ENCODE peak calls at places on chromosomes 5 and 9, in seven cellular contexts. One of them, this sample, is unnamed. For H3K9me3, the result is how much of the 10 kb centered on the place peaks cover.

GRCh38 chr5:164303646-164304225 is 798.3 kb downstream of the MAT2B start:
- DNase-seq in stomach: no peak
- DNase-seq in GM23248: no peak
- DNase-seq in MM.1S: no peak
- DNase-seq in left ventricle myocardium inferior: no peak
- DNase-seq in A549: no peak
- DNase-seq in IMR-90: no peak
- DNase-seq in this sample: no peak

GRCh38 chr5:73311291-73312110 is 137.1 kb downstream of the FOXD1 start:
- DNase-seq in stomach: no peak
- DNase-seq in GM23248: peak
- DNase-seq in MM.1S: no peak
- DNase-seq in left ventricle myocardium inferior: no peak
- DNase-seq in A549: no peak
- DNase-seq in IMR-90: peak
- DNase-seq in this sample: no peak

GRCh38 chr5:76700571-76700970 is 15.4 kb upstream of the F2R start:
- DNase-seq in stomach: no peak
- DNase-seq in GM23248: no peak
- DNase-seq in MM.1S: no peak
- DNase-seq in left ventricle myocardium inferior: no peak
- DNase-seq in A549: no peak
- DNase-seq in IMR-90: no peak
- DNase-seq in this sample: no peak

GRCh38 chr9:114214181-114214580 is 58.8 kb downstream of the COL27A1 start:
- DNase-seq in stomach: no peak
- DNase-seq in GM23248: peak
- DNase-seq in MM.1S: no peak
- DNase-seq in left ventricle myocardium inferior: peak
- DNase-seq in A549: no peak
- DNase-seq in IMR-90: peak
- DNase-seq in this sample: no peak

GRCh38 chr5:146540421-146540820 is 24.4 kb upstream of the GPR151 start:
- DNase-seq in stomach: no peak
- DNase-seq in GM23248: peak
- DNase-seq in MM.1S: no peak
- DNase-seq in left ventricle myocardium inferior: no peak
- DNase-seq in A549: no peak
- DNase-seq in IMR-90: peak
- DNase-seq in this sample: no peak

GRCh38 chr5:87113848-87114247 is 153.8 kb upstream of the RASA1 start:
- DNase-seq in stomach: no peak
- DNase-seq in GM23248: peak
- DNase-seq in MM.1S: no peak
- DNase-seq in left ventricle myocardium inferior: no peak
- DNase-seq in A549: no peak
- DNase-seq in IMR-90: peak
- DNase-seq in this sample: no peak

GRCh38 chr9:17839744-17840143 is 260.9 kb downstream of the SH3GL2 start:
- DNase-seq in stomach: no peak
- DNase-seq in GM23248: no peak
- DNase-seq in MM.1S: no peak
- DNase-seq in left ventricle myocardium inferior: no peak
- DNase-seq in A549: no peak
- DNase-seq in IMR-90: no peak
- DNase-seq in this sample: no peak

GRCh38 chr5:10289353-10289752 is 18.3 kb downstream of the CMBL start:
- DNase-seq in stomach: peak
- DNase-seq in GM23248: peak
- DNase-seq in MM.1S: peak
- DNase-seq in left ventricle myocardium inferior: no peak
- DNase-seq in A549: no peak
- DNase-seq in IMR-90: no peak
- DNase-seq in this sample: no peak

GRCh38 chr5:103475629-103476240 is 86.9 kb downstream of the NUDT12 start:
- DNase-seq in stomach: no peak
- DNase-seq in GM23248: peak
- DNase-seq in MM.1S: peak
- DNase-seq in left ventricle myocardium inferior: no peak
- DNase-seq in A549: peak
- DNase-seq in IMR-90: peak
- DNase-seq in this sample: no peak

GRCh38 chr9:16704096-16704488 is 166.4 kb downstream of the BNC2 start:
- DNase-seq in stomach: no peak
- DNase-seq in GM23248: peak
- DNase-seq in MM.1S: no peak
- DNase-seq in left ventricle myocardium inferior: no peak
- DNase-seq in A549: no peak
- DNase-seq in IMR-90: no peak
- DNase-seq in this sample: no peak

GRCh38 chr5:69531010-69531785 is 28.8 kb upstream of the GTF2H2C start:
- DNase-seq in stomach: peak
- DNase-seq in GM23248: no peak
- DNase-seq in MM.1S: no peak
- DNase-seq in left ventricle myocardium inferior: no peak
- DNase-seq in A549: no peak
- DNase-seq in IMR-90: no peak
- DNase-seq in this sample: no peak

GRCh38 chr5:157172408-157172807 is 6.3 kb upstream of the GARIN3 start:
- DNase-seq in stomach: no peak
- DNase-seq in GM23248: no peak
- DNase-seq in MM.1S: peak
- DNase-seq in left ventricle myocardium inferior: no peak
- DNase-seq in A549: no peak
- DNase-seq in IMR-90: no peak
- DNase-seq in this sample: peak

GRCh38 chr5:106435185-106435584 is 1235.6 kb downstream of the EFNA5 start:
- DNase-seq in stomach: no peak
- DNase-seq in GM23248: no peak
- DNase-seq in MM.1S: no peak
- DNase-seq in left ventricle myocardium inferior: no peak
- DNase-seq in A549: no peak
- DNase-seq in IMR-90: no peak
- DNase-seq in this sample: no peak

GRCh38 chr5:145551714-145552113 is 283.4 kb downstream of the PRELID2 start:
- DNase-seq in stomach: no peak
- DNase-seq in GM23248: no peak
- DNase-seq in MM.1S: no peak
- DNase-seq in left ventricle myocardium inferior: no peak
- DNase-seq in A549: no peak
- DNase-seq in IMR-90: no peak
- DNase-seq in this sample: no peak

GRCh38 chr5:84249918-84250635 is 134.6 kb downstream of the EDIL3 start:
- DNase-seq in stomach: no peak
- DNase-seq in GM23248: peak
- DNase-seq in MM.1S: no peak
- DNase-seq in left ventricle myocardium inferior: no peak
- DNase-seq in A549: no peak
- DNase-seq in IMR-90: peak
- DNase-seq in this sample: no peak

GRCh38 chr5:151070449-151070848 is 10.4 kb downstream of the TNIP1 start:
- DNase-seq in stomach: no peak
- DNase-seq in GM23248: peak
- DNase-seq in MM.1S: no peak
- DNase-seq in left ventricle myocardium inferior: no peak
- DNase-seq in A549: no peak
- DNase-seq in IMR-90: peak
- DNase-seq in this sample: no peak

GRCh38 chr5:96680759-96681158 is 18.6 kb downstream of the CAST start:
- DNase-seq in stomach: no peak
- DNase-seq in GM23248: no peak
- DNase-seq in MM.1S: no peak
- DNase-seq in left ventricle myocardium inferior: no peak
- DNase-seq in A549: no peak
- DNase-seq in IMR-90: no peak
- DNase-seq in this sample: no peak

GRCh38 chr5:139696894-139697658 is 48.9 kb downstream of the CXXC5 start:
- DNase-seq in stomach: peak
- DNase-seq in GM23248: peak
- DNase-seq in MM.1S: no peak
- DNase-seq in left ventricle myocardium inferior: peak
- DNase-seq in A549: no peak
- DNase-seq in IMR-90: peak
- DNase-seq in this sample: no peak

GRCh38 chr5:148805323-148806290 is 20.8 kb upstream of the ADRB2 start:
- DNase-seq in stomach: no peak
- DNase-seq in GM23248: peak
- DNase-seq in MM.1S: no peak
- DNase-seq in left ventricle myocardium inferior: peak
- DNase-seq in A549: no peak
- DNase-seq in IMR-90: peak
- DNase-seq in this sample: no peak

GRCh38 chr5:138305797-138306196 is 25.8 kb downstream of the CDC25C start:
- DNase-seq in stomach: peak
- DNase-seq in GM23248: no peak
- DNase-seq in MM.1S: no peak
- DNase-seq in left ventricle myocardium inferior: peak
- DNase-seq in A549: no peak
- DNase-seq in IMR-90: no peak
- DNase-seq in this sample: no peak

GRCh38 chr5:150298701-150299451 is 3.8 kb downstream of the ARSI start:
- DNase-seq in stomach: no peak
- DNase-seq in GM23248: peak
- DNase-seq in MM.1S: no peak
- DNase-seq in left ventricle myocardium inferior: no peak
- DNase-seq in A549: peak
- DNase-seq in IMR-90: peak
- DNase-seq in this sample: no peak

GRCh38 chr5:34657550-34657921 is 1.4 kb downstream of the RAI14 start:
- DNase-seq in stomach: no peak
- DNase-seq in GM23248: peak
- DNase-seq in MM.1S: no peak
- DNase-seq in left ventricle myocardium inferior: no peak
- DNase-seq in A549: peak
- DNase-seq in IMR-90: peak
- DNase-seq in this sample: no peak

GRCh38 chr5:149433524-149434131 is 54.5 kb upstream of the IL17B start:
- DNase-seq in stomach: no peak
- DNase-seq in GM23248: no peak
- DNase-seq in MM.1S: no peak
- DNase-seq in left ventricle myocardium inferior: no peak
- DNase-seq in A549: no peak
- DNase-seq in IMR-90: peak
- DNase-seq in this sample: no peak

GRCh38 chr9:97237951-97238851 is 69.3 kb upstream of the CCDC180 start:
- DNase-seq in stomach: peak
- DNase-seq in GM23248: peak
- DNase-seq in MM.1S: peak
- DNase-seq in left ventricle myocardium inferior: peak
- DNase-seq in A549: peak
- DNase-seq in IMR-90: peak
- DNase-seq in this sample: peak

GRCh38 chr9:137352511-137353222 is 50.6 kb upstream of the NRARP start:
- DNase-seq in stomach: peak
- DNase-seq in GM23248: no peak
- DNase-seq in MM.1S: no peak
- DNase-seq in left ventricle myocardium inferior: no peak
- DNase-seq in A549: no peak
- DNase-seq in IMR-90: no peak
- DNase-seq in this sample: no peak
- H3K9me3 ChIP-seq in stomach: under half
- H3K9me3 ChIP-seq in GM23248: under half
- H3K9me3 ChIP-seq in MM.1S: under half
- H3K9me3 ChIP-seq in left ventricle myocardium inferior: under half
- H3K9me3 ChIP-seq in A549: under half
- H3K9me3 ChIP-seq in IMR-90: under half
- H3K9me3 ChIP-seq in this sample: under half

GRCh38 chr5:82493217-82493616 is 215.1 kb upstream of the RPS23 start:
- DNase-seq in stomach: no peak
- DNase-seq in GM23248: no peak
- DNase-seq in MM.1S: no peak
- DNase-seq in left ventricle myocardium inferior: no peak
- DNase-seq in A549: no peak
- DNase-seq in IMR-90: no peak
- DNase-seq in this sample: no peak

GRCh38 chr5:82494942-82495341 is 216.8 kb upstream of the RPS23 start:
- DNase-seq in stomach: no peak
- DNase-seq in GM23248: peak
- DNase-seq in MM.1S: no peak
- DNase-seq in left ventricle myocardium inferior: no peak
- DNase-seq in A549: no peak
- DNase-seq in IMR-90: peak
- DNase-seq in this sample: no peak

GRCh38 chr5:82489668-82490067 is 211.5 kb upstream of the RPS23 start:
- DNase-seq in stomach: no peak
- DNase-seq in GM23248: no peak
- DNase-seq in MM.1S: no peak
- DNase-seq in left ventricle myocardium inferior: no peak
- DNase-seq in A549: no peak
- DNase-seq in IMR-90: no peak
- DNase-seq in this sample: no peak
- H3K4me3 ChIP-seq in stomach: no peak
- H3K4me3 ChIP-seq in GM23248: no peak
- H3K4me3 ChIP-seq in MM.1S: no peak
- H3K4me3 ChIP-seq in left ventricle myocardium inferior: no peak
- H3K4me3 ChIP-seq in A549: no peak
- H3K4me3 ChIP-seq in IMR-90: no peak
- H3K4me3 ChIP-seq in this sample: no peak

GRCh38 chr9:137476856-137477255 is 17.7 kb upstream of the NSMF start:
- DNase-seq in stomach: no peak
- DNase-seq in GM23248: no peak
- DNase-seq in MM.1S: no peak
- DNase-seq in left ventricle myocardium inferior: no peak
- DNase-seq in A549: no peak
- DNase-seq in IMR-90: no peak
- DNase-seq in this sample: no peak
- H3K9me3 ChIP-seq in stomach: under half
- H3K9me3 ChIP-seq in GM23248: under half
- H3K9me3 ChIP-seq in MM.1S: under half
- H3K9me3 ChIP-seq in left ventricle myocardium inferior: under half
- H3K9me3 ChIP-seq in A549: under half
- H3K9me3 ChIP-seq in IMR-90: under half
- H3K9me3 ChIP-seq in this sample: under half

GRCh38 chr9:92294297-92294676 is 790 bp upstream of the IARS1 start:
- DNase-seq in stomach: no peak
- DNase-seq in GM23248: peak
- DNase-seq in MM.1S: peak
- DNase-seq in left ventricle myocardium inferior: no peak
- DNase-seq in A549: no peak
- DNase-seq in IMR-90: peak
- DNase-seq in this sample: no peak

GRCh38 chr9:92293075-92293354 is 482 bp downstream of the IARS1 start:
- DNase-seq in stomach: no peak
- DNase-seq in GM23248: no peak
- DNase-seq in MM.1S: no peak
- DNase-seq in left ventricle myocardium inferior: no peak
- DNase-seq in A549: no peak
- DNase-seq in IMR-90: no peak
- DNase-seq in this sample: no peak

GRCh38 chr9:92293452-92294296 is at the start of gene IARS1:
- DNase-seq in stomach: peak
- DNase-seq in GM23248: peak
- DNase-seq in MM.1S: peak
- DNase-seq in left ventricle myocardium inferior: peak
- DNase-seq in A549: peak
- DNase-seq in IMR-90: peak
- DNase-seq in this sample: peak

GRCh38 chr9:92295827-92296258 is 2.3 kb upstream of the IARS1 start:
- DNase-seq in stomach: no peak
- DNase-seq in GM23248: no peak
- DNase-seq in MM.1S: no peak
- DNase-seq in left ventricle myocardium inferior: no peak
- DNase-seq in A549: no peak
- DNase-seq in IMR-90: no peak
- DNase-seq in this sample: no peak

GRCh38 chr9:92295240-92295790 is 1.8 kb upstream of the IARS1 start:
- DNase-seq in stomach: peak
- DNase-seq in GM23248: no peak
- DNase-seq in MM.1S: no peak
- DNase-seq in left ventricle myocardium inferior: no peak
- DNase-seq in A549: no peak
- DNase-seq in IMR-90: no peak
- DNase-seq in this sample: no peak
- H3K4me3 ChIP-seq in stomach: no peak
- H3K4me3 ChIP-seq in GM23248: no peak
- H3K4me3 ChIP-seq in MM.1S: no peak
- H3K4me3 ChIP-seq in left ventricle myocardium inferior: no peak
- H3K4me3 ChIP-seq in A549: no peak
- H3K4me3 ChIP-seq in IMR-90: no peak
- H3K4me3 ChIP-seq in this sample: no peak